ENCODE peak calls at places on chromosome 12, in six cellular contexts. P is testis; D is mucosa of gallbladder; X is stimulated activated CD4-positive, alpha-beta T cell treated with anti-CD3 and anti-CD28 coated beads, TNF-alpha, amount 100 ng/mL, for 48 hours; F is Ammon's horn; O is lung. T is an unnamed sample.

GRCh38 chr12:2284857-2285256 is 232.1 kb downstream of the CACNA1C start:
- DNase-seq in P (peak; percentile 80), D (peak; percentile 58), X (peak; percentile 10), F (peak; percentile 69), O (peak; percentile 60), T (peak; percentile 75)

GRCh38 chr12:57896437-57897201 is 44.7 kb upstream of the ATP23 start:
- DNase-seq in P (peak; percentile 81), D (peak; percentile 70), X (no peak), F (peak; percentile 87), O (peak; percentile 64), T (no peak)

GRCh38 chr12:69708649-69709048 is 9.5 kb upstream of the BEST3 start:
- DNase-seq in P (no peak), D (no peak), X (no peak), F (no peak), O (no peak), T (no peak)

GRCh38 chr12:43132291-43132690 is 419.7 kb downstream of the ADAMTS20 start:
- DNase-seq in P (no peak), D (no peak), X (no peak), F (no peak), O (no peak), T (no peak)

GRCh38 chr12:12024958-12025682 is 45.6 kb upstream of the BCL2L14 start:
- DNase-seq in P (no peak), D (no peak), X (no peak), F (no peak), O (no peak), T (no peak)

GRCh38 chr12:15603461-15604085 is 185.6 kb downstream of the EPS8 start:
- DNase-seq in P (no peak), D (no peak), X (no peak), F (no peak), O (no peak), T (no peak)

GRCh38 chr12:85405781-85406522 is 125.9 kb downstream of the ALX1 start:
- DNase-seq in P (no peak), D (no peak), X (no peak), F (no peak), O (no peak), T (no peak)

GRCh38 chr12:47867496-47867941 is 37.3 kb downstream of the VDR start:
- DNase-seq in P (no peak), D (no peak), X (peak; percentile 65), F (no peak), O (no peak), T (peak; percentile 35)

GRCh38 chr12:57881035-57881973 is 34.8 kb upstream of the CTDSP2 start:
- DNase-seq in P (no peak), D (no peak), X (no peak), F (no peak), O (no peak), T (no peak)

GRCh38 chr12:100858658-100859057 is 64.1 kb downstream of the ANO4 start:
- DNase-seq in P (no peak), D (no peak), X (no peak), F (peak; percentile 49), O (no peak), T (no peak)

GRCh38 chr12:62785941-62786559 is 148.9 kb downstream of the PPM1H start:
- DNase-seq in P (no peak), D (peak; percentile 45), X (no peak), F (no peak), O (peak; percentile 68), T (peak; percentile 51)

GRCh38 chr12:15496738-15497137 is 174.4 kb downstream of the PTPRO start:
- DNase-seq in P (no peak), D (no peak), X (no peak), F (no peak), O (no peak), T (no peak)

T was measured in Kasumi-1.